ENCODE peak calls at places on chromosomes 12 and 14, in ten cellular contexts. One of them, this sample, is unnamed.

GRCh38 chr12:116066381-116067230 is 210.9 kb downstream of the MED13L start:
- DNase-seq in aorta: peak; percentile 64
- DNase-seq in psoas muscle: no peak
- DNase-seq in pancreas: peak; percentile 40
- DNase-seq in HCT116: peak; percentile 33
- DNase-seq in GM23338: peak; percentile 64
- DNase-seq in heart left ventricle: peak; percentile 38
- DNase-seq in ovary: peak; percentile 47
- DNase-seq in body of pancreas: peak; percentile 65
- DNase-seq in cardiac muscle cell: peak; percentile 61
- DNase-seq in this sample: no peak

GRCh38 chr12:3999904-4000303 is 126.7 kb upstream of the PARP11 start:
- DNase-seq in aorta: no peak
- DNase-seq in psoas muscle: no peak
- DNase-seq in pancreas: no peak
- DNase-seq in HCT116: no peak
- DNase-seq in GM23338: no peak
- DNase-seq in heart left ventricle: no peak
- DNase-seq in ovary: no peak
- DNase-seq in body of pancreas: no peak
- DNase-seq in cardiac muscle cell: no peak
- DNase-seq in this sample: no peak

GRCh38 chr12:84632556-84632955 is 280.0 kb downstream of the SLC6A15 start:
- DNase-seq in aorta: no peak
- DNase-seq in psoas muscle: no peak
- DNase-seq in pancreas: no peak
- DNase-seq in HCT116: no peak
- DNase-seq in GM23338: no peak
- DNase-seq in heart left ventricle: no peak
- DNase-seq in ovary: no peak
- DNase-seq in body of pancreas: no peak
- DNase-seq in cardiac muscle cell: no peak
- DNase-seq in this sample: no peak

GRCh38 chr12:78457951-78458350 is 406.6 kb upstream of the SYT1 start:
- DNase-seq in aorta: no peak
- DNase-seq in psoas muscle: no peak
- DNase-seq in pancreas: no peak
- DNase-seq in HCT116: no peak
- DNase-seq in GM23338: no peak
- DNase-seq in heart left ventricle: no peak
- DNase-seq in ovary: no peak
- DNase-seq in body of pancreas: no peak
- DNase-seq in cardiac muscle cell: no peak
- DNase-seq in this sample: peak; percentile 12

GRCh38 chr12:14769837-14770494 is 33.3 kb downstream of the WBP11 start:
- DNase-seq in aorta: peak; percentile 89
- DNase-seq in psoas muscle: peak; percentile 91
- DNase-seq in pancreas: peak; percentile 89
- DNase-seq in HCT116: peak; percentile 56
- DNase-seq in GM23338: peak; percentile 92
- DNase-seq in heart left ventricle: peak; percentile 85
- DNase-seq in ovary: peak; percentile 78
- DNase-seq in body of pancreas: peak; percentile 91
- DNase-seq in cardiac muscle cell: peak; percentile 76
- DNase-seq in this sample: no peak

GRCh38 chr12:104938371-104938770 is 19.7 kb downstream of the SLC41A2 start:
- DNase-seq in aorta: no peak
- DNase-seq in psoas muscle: no peak
- DNase-seq in pancreas: no peak
- DNase-seq in HCT116: no peak
- DNase-seq in GM23338: no peak
- DNase-seq in heart left ventricle: no peak
- DNase-seq in ovary: no peak
- DNase-seq in body of pancreas: no peak
- DNase-seq in cardiac muscle cell: no peak
- DNase-seq in this sample: no peak

GRCh38 chr12:131511391-131511802 is 199.5 kb upstream of the SFSWAP start:
- DNase-seq in aorta: no peak
- DNase-seq in psoas muscle: no peak
- DNase-seq in pancreas: no peak
- DNase-seq in HCT116: peak; percentile 3
- DNase-seq in GM23338: peak; percentile 34
- DNase-seq in heart left ventricle: no peak
- DNase-seq in ovary: no peak
- DNase-seq in body of pancreas: no peak
- DNase-seq in cardiac muscle cell: peak; percentile 15
- DNase-seq in this sample: peak; percentile 58

GRCh38 chr12:124321556-124322270 is 26.8 kb downstream of the RFLNA start:
- DNase-seq in aorta: no peak
- DNase-seq in psoas muscle: no peak
- DNase-seq in pancreas: no peak
- DNase-seq in HCT116: no peak
- DNase-seq in GM23338: no peak
- DNase-seq in heart left ventricle: no peak
- DNase-seq in ovary: no peak
- DNase-seq in body of pancreas: no peak
- DNase-seq in cardiac muscle cell: peak; percentile 29
- DNase-seq in this sample: no peak

GRCh38 chr14:79369359-79370332 is 841.7 kb downstream of the DIO2 start:
- DNase-seq in aorta: no peak
- DNase-seq in psoas muscle: no peak
- DNase-seq in pancreas: peak; percentile 21
- DNase-seq in HCT116: no peak
- DNase-seq in GM23338: no peak
- DNase-seq in heart left ventricle: no peak
- DNase-seq in ovary: no peak
- DNase-seq in body of pancreas: peak; percentile 12
- DNase-seq in cardiac muscle cell: peak; percentile 95
- DNase-seq in this sample: peak; percentile 62

DNA sequence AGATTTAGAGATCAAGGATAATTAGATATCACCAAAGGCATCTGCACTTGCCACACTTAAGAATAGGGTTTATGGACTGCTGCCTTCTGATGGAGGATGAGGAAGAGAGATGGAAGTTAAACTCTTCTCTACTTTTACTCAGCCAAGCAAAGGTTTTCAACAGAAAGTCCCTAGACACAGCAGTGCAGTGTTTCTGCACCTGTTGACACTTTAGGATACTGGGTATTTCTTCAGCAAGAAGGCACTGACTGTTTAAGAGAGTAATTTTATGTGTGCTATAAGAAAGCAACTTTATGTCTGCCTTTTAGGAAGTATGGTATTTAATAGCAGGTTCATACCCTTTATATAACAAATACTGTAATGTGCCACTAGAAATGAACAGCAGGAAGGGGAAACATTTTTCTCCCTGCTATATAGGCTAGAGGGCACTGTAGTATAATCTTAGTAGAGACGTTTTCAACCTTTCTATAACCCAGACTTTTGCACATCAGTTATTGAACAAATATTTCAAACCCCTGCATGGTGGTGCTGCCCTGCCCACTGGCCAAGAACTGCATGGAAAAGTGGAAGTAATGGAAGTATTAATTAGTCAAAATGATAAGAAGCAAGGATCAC is 225.0 kb upstream of the GRIP1 start:
- DNase-seq in aorta: no peak
- DNase-seq in psoas muscle: no peak
- DNase-seq in pancreas: no peak
- DNase-seq in HCT116: no peak
- DNase-seq in GM23338: no peak
- DNase-seq in heart left ventricle: no peak
- DNase-seq in ovary: no peak
- DNase-seq in body of pancreas: no peak
- DNase-seq in cardiac muscle cell: no peak
- DNase-seq in this sample: no peak
- H3K27ac ChIP-seq in aorta: no peak overlapping the region
- H3K27ac ChIP-seq in psoas muscle: no peak overlapping the region
- H3K27ac ChIP-seq in pancreas: no peak overlapping the region
- H3K27ac ChIP-seq in HCT116: no peak overlapping the region
- H3K27ac ChIP-seq in GM23338: no peak overlapping the region
- H3K27ac ChIP-seq in heart left ventricle: no peak overlapping the region
- H3K27ac ChIP-seq in ovary: no peak overlapping the region
- H3K27ac ChIP-seq in body of pancreas: no peak overlapping the region
- H3K27ac ChIP-seq in cardiac muscle cell: no peak overlapping the region
- H3K27ac ChIP-seq in this sample: no peak overlapping the region

GRCh38 chr12:64671682-64672081 is 61.4 kb downstream of the RASSF3 start:
- DNase-seq in aorta: no peak
- DNase-seq in psoas muscle: no peak
- DNase-seq in pancreas: no peak
- DNase-seq in HCT116: no peak
- DNase-seq in GM23338: no peak
- DNase-seq in heart left ventricle: no peak
- DNase-seq in ovary: no peak
- DNase-seq in body of pancreas: no peak
- DNase-seq in cardiac muscle cell: no peak
- DNase-seq in this sample: no peak

GRCh38 chr12:64675795-64676194 is 65.5 kb downstream of the RASSF3 start:
- DNase-seq in aorta: peak; percentile 84
- DNase-seq in psoas muscle: no peak
- DNase-seq in pancreas: peak; percentile 75
- DNase-seq in HCT116: no peak
- DNase-seq in GM23338: no peak
- DNase-seq in heart left ventricle: peak; percentile 73
- DNase-seq in ovary: no peak
- DNase-seq in body of pancreas: peak; percentile 71
- DNase-seq in cardiac muscle cell: peak; percentile 47
- DNase-seq in this sample: no peak

GRCh38 chr12:64674367-64674922 is 64.2 kb downstream of the RASSF3 start:
- DNase-seq in aorta: no peak
- DNase-seq in psoas muscle: no peak
- DNase-seq in pancreas: no peak
- DNase-seq in HCT116: no peak
- DNase-seq in GM23338: no peak
- DNase-seq in heart left ventricle: no peak
- DNase-seq in ovary: no peak
- DNase-seq in body of pancreas: no peak
- DNase-seq in cardiac muscle cell: no peak
- DNase-seq in this sample: no peak

GRCh38 chr12:64672925-64673409 is 62.7 kb downstream of the RASSF3 start:
- DNase-seq in aorta: peak; percentile 61
- DNase-seq in psoas muscle: peak; percentile 57
- DNase-seq in pancreas: peak; percentile 56
- DNase-seq in HCT116: peak; percentile 56
- DNase-seq in GM23338: no peak
- DNase-seq in heart left ventricle: peak; percentile 74
- DNase-seq in ovary: peak; percentile 71
- DNase-seq in body of pancreas: peak; percentile 73
- DNase-seq in cardiac muscle cell: peak; percentile 68
- DNase-seq in this sample: no peak

DNA sequence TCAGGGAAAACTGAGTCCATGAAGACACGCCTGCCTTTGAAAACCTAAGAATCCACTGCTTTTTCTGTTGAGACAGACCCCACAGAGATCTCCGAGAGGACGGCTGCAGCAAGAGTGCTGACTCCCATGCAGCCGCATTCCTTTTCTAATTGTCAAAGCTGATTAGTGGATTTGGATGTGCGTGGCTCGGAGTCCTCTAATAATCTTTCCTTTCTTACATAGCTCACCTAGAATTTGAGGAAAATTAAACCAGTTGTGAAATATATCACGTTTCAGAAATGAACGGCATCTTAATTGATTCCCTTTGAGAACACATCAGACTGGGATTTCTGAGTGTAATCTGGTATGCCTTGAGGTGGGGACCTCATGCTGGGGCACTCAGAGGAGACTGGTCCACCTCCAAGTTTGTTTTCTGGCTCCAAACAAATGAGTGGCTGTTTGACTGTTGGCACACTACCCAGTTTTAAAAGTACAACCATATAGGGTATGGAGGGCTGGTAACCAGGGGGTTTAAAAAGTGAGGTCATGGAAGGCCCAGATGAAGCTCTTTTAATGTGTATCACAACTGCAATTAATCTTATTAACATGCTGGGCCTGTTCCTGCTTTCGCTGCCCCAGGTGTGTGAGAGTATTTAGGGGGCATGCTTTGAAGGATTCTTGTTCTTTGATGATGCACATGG is 63.3 kb downstream of the RASSF3 start:
- DNase-seq in aorta: no peak
- DNase-seq in psoas muscle: no peak
- DNase-seq in pancreas: no peak
- DNase-seq in HCT116: no peak
- DNase-seq in GM23338: no peak
- DNase-seq in heart left ventricle: no peak
- DNase-seq in ovary: no peak
- DNase-seq in body of pancreas: no peak
- DNase-seq in cardiac muscle cell: peak; percentile 48
- DNase-seq in this sample: no peak
- H3K27ac ChIP-seq in aorta: peak overlapping the region; percentile 54
- H3K27ac ChIP-seq in psoas muscle: peak overlapping the region; percentile 17
- H3K27ac ChIP-seq in pancreas: peak overlapping the region; percentile 44
- H3K27ac ChIP-seq in HCT116: peak overlapping the region; percentile 80
- H3K27ac ChIP-seq in GM23338: no peak overlapping the region
- H3K27ac ChIP-seq in heart left ventricle: peak overlapping the region; percentile 69
- H3K27ac ChIP-seq in ovary: peak overlapping the region; percentile 11
- H3K27ac ChIP-seq in body of pancreas: peak overlapping the region; percentile 74
- H3K27ac ChIP-seq in cardiac muscle cell: peak overlapping the region; percentile 77
- H3K27ac ChIP-seq in this sample: no peak overlapping the region

DNA sequence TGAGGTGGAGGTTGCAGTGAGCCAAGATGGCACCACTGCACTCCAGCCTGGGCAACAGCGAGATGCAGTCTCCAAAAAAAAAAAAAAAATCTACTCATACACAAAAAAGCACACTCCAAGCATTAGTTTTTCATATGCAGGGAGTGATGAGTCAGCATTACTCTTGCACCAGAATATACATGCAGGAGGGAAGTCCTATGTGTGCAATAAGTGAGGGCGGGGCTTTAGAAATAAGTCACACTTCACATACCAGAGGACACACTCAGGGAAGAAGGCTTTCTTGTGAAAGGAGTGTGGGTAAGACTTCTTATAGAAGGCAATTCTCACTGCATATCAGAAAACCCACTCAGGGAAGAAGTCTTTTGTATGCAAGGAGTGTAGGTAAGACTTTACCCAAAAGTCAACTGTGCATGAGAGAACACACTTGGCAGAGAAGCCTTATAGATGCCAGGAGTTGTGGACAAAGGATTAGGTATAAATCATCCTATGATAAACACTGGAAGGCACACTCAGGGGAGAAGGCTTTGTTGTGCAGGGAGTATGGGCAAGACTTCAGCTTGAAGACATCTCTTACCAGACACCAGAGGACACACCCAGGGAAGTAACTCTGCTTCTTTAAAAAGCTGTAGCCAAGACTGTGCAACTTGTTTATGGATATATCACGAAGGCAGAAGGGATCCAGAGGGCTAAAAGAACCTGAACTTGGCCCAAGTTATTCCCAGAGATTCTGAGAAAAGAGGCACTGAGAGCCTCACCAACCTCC is 50.5 kb downstream of the ATF7 start:
- DNase-seq in aorta: no peak
- DNase-seq in psoas muscle: no peak
- DNase-seq in pancreas: no peak
- DNase-seq in HCT116: no peak
- DNase-seq in GM23338: no peak
- DNase-seq in heart left ventricle: no peak
- DNase-seq in ovary: no peak
- DNase-seq in body of pancreas: no peak
- DNase-seq in cardiac muscle cell: peak; percentile 86
- DNase-seq in this sample: peak; percentile 73
- H3K27ac ChIP-seq in aorta: no peak overlapping the region
- H3K27ac ChIP-seq in psoas muscle: no peak overlapping the region
- H3K27ac ChIP-seq in pancreas: no peak overlapping the region
- H3K27ac ChIP-seq in HCT116: no peak overlapping the region
- H3K27ac ChIP-seq in GM23338: no peak overlapping the region
- H3K27ac ChIP-seq in heart left ventricle: no peak overlapping the region
- H3K27ac ChIP-seq in ovary: no peak overlapping the region
- H3K27ac ChIP-seq in body of pancreas: no peak overlapping the region
- H3K27ac ChIP-seq in cardiac muscle cell: no peak overlapping the region
- H3K27ac ChIP-seq in this sample: peak overlapping the region; percentile 81

GRCh38 chr12:52193991-52194390 is 2.2 kb upstream of the KRT80 start:
- DNase-seq in aorta: no peak
- DNase-seq in psoas muscle: no peak
- DNase-seq in pancreas: no peak
- DNase-seq in HCT116: no peak
- DNase-seq in GM23338: no peak
- DNase-seq in heart left ventricle: no peak
- DNase-seq in ovary: no peak
- DNase-seq in body of pancreas: no peak
- DNase-seq in cardiac muscle cell: peak; percentile 80
- DNase-seq in this sample: no peak
- H3K27ac ChIP-seq in aorta: no peak overlapping the region
- H3K27ac ChIP-seq in psoas muscle: no peak overlapping the region
- H3K27ac ChIP-seq in pancreas: no peak overlapping the region
- H3K27ac ChIP-seq in HCT116: no peak overlapping the region
- H3K27ac ChIP-seq in GM23338: no peak overlapping the region
- H3K27ac ChIP-seq in heart left ventricle: no peak overlapping the region
- H3K27ac ChIP-seq in ovary: peak overlapping the region; percentile 4
- H3K27ac ChIP-seq in body of pancreas: no peak overlapping the region
- H3K27ac ChIP-seq in cardiac muscle cell: peak overlapping the region; percentile 35
- H3K27ac ChIP-seq in this sample: peak overlapping the region; percentile 19